ENCODE peak calls at places on chromosomes 13 and 19, in six cellular contexts. F is tibial nerve, W is PC-9, I is AG04450, E is heart left ventricle, X is psoas muscle. Q is an unnamed sample.

GRCh38 chr19:51786651-51787494 is 8.1 kb upstream of the FPR3 start:
- DNase-seq in F (no peak), W (no peak), I (no peak), E (no peak), X (no peak), Q (no peak)

GRCh38 chr13:64746845-64747244 is 2483.3 kb downstream of the PCDH9 start:
- DNase-seq in F (no peak), W (no peak), I (no peak), E (no peak), X (no peak), Q (no peak)

GRCh38 chr13:39422845-39423565 is 180.0 kb downstream of the LHFPL6 start:
- DNase-seq in F (no peak), W (no peak), I (no peak), E (no peak), X (no peak), Q (no peak)

GRCh38 chr19:45162464-45163143 is 1.8 kb upstream of the NKPD1 start:
- DNase-seq in F (no peak), W (no peak), I (no peak), E (no peak), X (no peak), Q (no peak)

GRCh38 chr13:111179908-111180756 is 65.0 kb downstream of the ARHGEF7 start:
- DNase-seq in F (no peak), W (no peak), I (no peak), E (no peak), X (no peak), Q (no peak)

GRCh38 chr13:98004107-98004506 is 50.6 kb downstream of the IPO5 start:
- DNase-seq in F (no peak), W (no peak), I (peak), E (no peak), X (no peak), Q (peak)

GRCh38 chr13:34189946-34190345 is 372.0 kb downstream of the RFC3 start:
- DNase-seq in F (no peak), W (no peak), I (no peak), E (no peak), X (no peak), Q (no peak)

GRCh38 chr13:106796280-106797047 is 228.5 kb upstream of the ARGLU1 start:
- DNase-seq in F (no peak), W (no peak), I (no peak), E (no peak), X (no peak), Q (no peak)

GRCh38 chr19:30535011-30535410 is 162.8 kb downstream of the ZNF536 start:
- DNase-seq in F (no peak), W (no peak), I (no peak), E (no peak), X (no peak), Q (no peak)

GRCh38 chr13:51156666-51157065 is 45.6 kb upstream of the C13orf42 start:
- DNase-seq in F (no peak), W (no peak), I (no peak), E (no peak), X (no peak), Q (no peak)

GRCh38 chr13:113351514-113352026 is 12.4 kb downstream of the GRTP1 start:
- DNase-seq in F (no peak), W (no peak), I (no peak), E (no peak), X (peak), Q (no peak)

GRCh38 chr13:70960841-70961443 is 852.7 kb upstream of the KLHL1 start:
- DNase-seq in F (no peak), W (peak), I (no peak), E (no peak), X (no peak), Q (peak)

GRCh38 chr19:48806518-48806817 is 4.4 kb downstream of the BCAT2 start:
- DNase-seq in F (no peak), W (no peak), I (no peak), E (peak), X (peak), Q (peak)

GRCh38 chr13:33536639-33537425 is 251.3 kb upstream of the STARD13 start:
- DNase-seq in F (no peak), W (no peak), I (peak), E (no peak), X (no peak), Q (peak)

GRCh38 chr19:37966211-37967072 is 59.4 kb downstream of the SIPA1L3 start:
- DNase-seq in F (no peak), W (no peak), I (no peak), E (no peak), X (no peak), Q (no peak)

GRCh38 chr19:4060621-4061177 is 6.0 kb downstream of the ZBTB7A start:
- DNase-seq in F (no peak), W (no peak), I (no peak), E (no peak), X (no peak), Q (no peak)

DNA sequence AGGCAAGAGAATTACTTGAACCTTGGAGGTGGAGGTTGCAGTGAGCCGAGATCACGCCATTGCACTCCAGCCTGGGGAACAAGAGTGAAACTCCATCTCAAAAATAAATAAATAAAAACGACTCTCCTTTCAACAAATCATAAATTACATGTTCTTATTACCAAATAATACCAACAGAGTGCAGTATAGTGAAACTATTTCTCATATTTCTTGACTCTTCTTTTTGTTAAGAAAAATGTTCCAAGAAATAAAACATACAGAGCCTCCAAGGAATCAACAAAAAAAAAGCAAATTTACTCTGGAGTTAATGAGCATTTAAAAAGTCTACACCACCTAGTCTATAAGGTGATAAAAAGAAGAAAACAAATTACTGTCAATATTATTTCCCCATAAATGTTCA is 188.8 kb downstream of the KLF12 start:
- DNase-seq in F (no peak), W (no peak), I (no peak), E (no peak), X (no peak), Q (no peak)
- TF ChIP-seq CTCF in F (no peak), W (no peak), I (no peak), E (peak), X (peak), Q (no peak)

DNA sequence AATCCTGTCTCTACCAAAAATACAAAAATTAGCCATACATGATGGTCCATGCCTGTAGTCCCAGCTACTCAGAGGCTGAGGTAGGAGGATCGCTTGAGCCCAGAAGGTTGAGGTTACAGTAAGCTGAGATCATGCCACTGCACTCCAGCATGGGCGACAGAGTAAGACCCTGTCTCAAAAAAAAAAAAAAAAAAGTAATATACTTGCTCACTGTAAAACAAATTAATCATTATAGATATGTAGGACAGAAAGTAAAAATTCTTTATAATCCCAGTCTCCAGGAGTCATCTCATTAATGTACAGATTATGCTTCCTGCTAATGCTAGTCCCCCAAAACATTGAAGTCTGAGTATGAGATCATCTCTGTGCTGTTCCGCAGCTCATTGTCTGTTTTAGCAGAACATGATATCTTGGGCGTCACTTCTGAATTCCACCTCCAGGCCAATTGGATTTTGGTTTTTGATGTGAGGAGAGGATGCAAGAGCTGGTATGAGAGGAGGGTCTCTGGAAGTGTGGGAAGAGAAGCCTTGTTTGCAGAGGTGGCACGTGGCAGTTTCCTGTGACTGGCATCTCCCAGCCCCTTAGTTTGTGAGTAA is 75.4 kb upstream of the NPAS1 start:
- DNase-seq in F (no peak), W (no peak), I (no peak), E (no peak), X (no peak), Q (no peak)
- H3K4me3 ChIP-seq in F (no peak), W (no peak), I (no peak), E (no peak), X (peak), Q (no peak)

GRCh38 chr19:18290250-18291018 is 9.0 kb upstream of the JUND start:
- DNase-seq in F (no peak), W (no peak), I (no peak), E (no peak), X (no peak), Q (peak)
- H3K27ac ChIP-seq in F (peak), W (no peak), I (no peak), E (peak), X (peak), Q (no peak)

GRCh38 chr19:8698433-8699063 is at the start of gene ACTL9:
- DNase-seq in F (no peak), W (no peak), I (no peak), E (no peak), X (no peak), Q (no peak)

GRCh38 chr19:8696993-8697392 is 1.6 kb downstream of the ACTL9 start:
- DNase-seq in F (no peak), W (no peak), I (no peak), E (no peak), X (no peak), Q (no peak)

GRCh38 chr19:8699908-8700307 is 1.3 kb upstream of the ACTL9 start:
- DNase-seq in F (no peak), W (no peak), I (no peak), E (no peak), X (no peak), Q (no peak)

GRCh38 chr19:8695911-8696310 is 2.7 kb downstream of the ACTL9 start:
- DNase-seq in F (no peak), W (no peak), I (no peak), E (no peak), X (no peak), Q (no peak)

DNA sequence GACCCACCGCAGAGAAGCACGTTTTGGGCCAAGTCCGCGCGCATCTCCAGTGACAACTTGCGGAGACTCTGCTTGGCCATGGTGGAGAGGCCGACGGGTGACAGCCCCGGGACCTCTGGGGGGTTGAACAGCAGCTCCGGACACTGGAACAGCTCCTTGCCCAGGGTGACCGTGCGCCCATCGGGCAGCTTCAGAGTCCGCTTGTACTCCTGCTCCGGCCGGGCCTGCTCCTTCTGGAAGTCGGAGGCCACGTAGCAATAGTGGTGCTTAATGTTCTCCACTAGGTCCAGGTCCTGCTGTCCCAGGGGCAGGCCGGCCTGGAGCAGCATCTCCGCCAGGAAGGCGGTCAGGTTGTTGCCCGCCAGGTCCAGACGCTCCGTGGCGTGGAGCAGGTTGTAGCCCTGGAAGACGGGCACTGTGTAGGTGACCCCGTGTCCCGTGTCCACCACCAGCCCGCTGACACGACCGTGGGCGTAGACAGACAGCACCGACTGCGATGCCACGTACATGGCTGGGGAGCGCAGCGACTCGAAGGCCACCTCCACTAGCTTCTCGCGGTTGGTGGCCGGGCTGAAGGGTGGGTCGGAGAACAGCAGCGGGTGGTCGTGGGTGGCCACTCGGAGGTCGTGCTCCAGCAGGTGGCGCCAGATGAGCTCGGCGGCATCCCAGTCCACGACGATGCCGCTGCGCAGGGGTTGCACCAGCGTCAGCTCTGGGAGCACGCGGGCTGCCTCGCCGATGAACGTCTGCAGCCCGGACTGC is 743 bp downstream of the ACTL9 start:
- DNase-seq in F (no peak), W (no peak), I (no peak), E (no peak), X (no peak), Q (no peak)
- TF ChIP-seq CTCF in F (no peak), W (no peak), I (no peak), E (no peak), X (no peak), Q (no peak)

DNA sequence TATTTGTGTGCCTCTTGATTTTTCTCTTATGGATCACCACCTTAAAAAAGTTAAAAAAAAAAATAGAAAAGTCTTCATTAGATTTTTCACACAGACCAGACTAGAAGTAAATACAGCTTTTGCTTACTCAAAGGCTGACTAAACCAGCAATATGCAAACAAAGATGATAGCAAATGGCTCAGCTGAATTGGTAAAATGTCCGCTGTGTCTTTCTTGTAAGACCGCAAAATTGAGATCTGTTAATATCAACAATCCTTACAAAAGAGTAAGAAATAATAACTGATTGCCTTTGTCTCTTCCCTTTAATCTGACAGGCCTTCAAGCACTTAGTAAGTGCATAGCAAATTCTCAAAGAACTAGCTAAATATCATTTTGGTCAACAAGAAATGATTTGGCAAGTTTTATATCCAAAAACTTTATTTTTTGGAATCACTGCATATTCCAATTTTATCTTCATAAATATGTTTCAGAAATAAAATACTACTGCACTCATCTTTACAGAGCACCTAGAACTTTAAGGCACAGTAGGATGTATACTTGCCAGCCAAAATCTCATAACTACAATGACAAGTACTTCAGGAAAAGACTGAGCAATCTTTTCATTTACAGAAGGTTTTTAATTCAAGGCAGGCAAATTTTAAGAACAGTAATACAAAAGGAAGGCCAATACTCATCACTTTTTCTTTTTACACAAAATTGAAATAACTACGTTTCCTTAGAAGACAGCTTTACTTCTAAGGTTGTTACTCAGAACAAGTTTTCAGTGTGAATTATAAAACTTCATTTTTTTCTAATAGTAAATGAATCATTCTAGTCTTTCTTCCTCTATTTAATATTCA is 1.2 kb downstream of the ELF1 start:
- DNase-seq in F (no peak), W (no peak), I (no peak), E (no peak), X (no peak), Q (no peak)
- H3K4me3 ChIP-seq in F (peak), W (peak), I (no peak), E (peak), X (peak), Q (no peak)